ENCODE peak calls at places on chromosome 19, in seven cellular contexts. I, D, Y, Q, G, L and F are unnamed samples. For H3K4me1, the result is how much of the 10 kb centered on the place peaks cover.

GRCh38 chr19:14526423-14526822 is 3.0 kb upstream of the TECR start:
- DNase-seq in I (no peak), D (no peak), Y (no peak), Q (no peak), G (no peak), L (no peak), F (no peak)

GRCh38 chr19:41548954-41549688 is 26.8 kb upstream of the CEACAM21 start:
- DNase-seq in I (no peak), D (peak), Y (no peak), Q (peak), G (peak), L (no peak), F (no peak)

GRCh38 chr19:28840891-28841290 is 372.1 kb downstream of the UQCRFS1 start:
- DNase-seq in I (no peak), D (no peak), Y (no peak), Q (no peak), G (peak), L (no peak), F (peak)

GRCh38 chr19:34661357-34661756 is 15.6 kb downstream of the SCGB2B2 start:
- DNase-seq in I (no peak), D (no peak), Y (no peak), Q (no peak), G (no peak), L (no peak), F (no peak)

GRCh38 chr19:14393303-14393702 is 12.1 kb downstream of the ADGRE5 start:
- DNase-seq in I (no peak), D (no peak), Y (peak), Q (no peak), G (peak), L (no peak), F (no peak)

GRCh38 chr19:14337510-14337909 is 43.7 kb upstream of the ADGRE5 start:
- DNase-seq in I (no peak), D (peak), Y (peak), Q (no peak), G (peak), L (peak), F (no peak)

GRCh38 chr19:347946-348861 is 3.6 kb upstream of the MIER2 start:
- DNase-seq in I (no peak), D (peak), Y (peak), Q (no peak), G (peak), L (no peak), F (peak)

GRCh38 chr19:46218160-46218559 is 11.4 kb upstream of the IGFL1 start:
- DNase-seq in I (peak), D (peak), Y (peak), Q (peak), G (peak), L (peak), F (peak)

GRCh38 chr19:46372901-46373572 is 26.1 kb downstream of the PPP5C start:
- DNase-seq in I (no peak), D (peak), Y (peak), Q (peak), G (peak), L (peak), F (no peak)

GRCh38 chr19:54792814-54793213 is 10.6 kb upstream of the KIR2DL4 start:
- DNase-seq in I (no peak), D (no peak), Y (no peak), Q (no peak), G (no peak), L (no peak), F (no peak)

GRCh38 chr19:36807029-36807428 is 31.2 kb downstream of the ZNF790 start:
- DNase-seq in I (no peak), D (no peak), Y (no peak), Q (no peak), G (no peak), L (no peak), F (no peak)

GRCh38 chr19:55594996-55595530 is 4.3 kb downstream of the FIZ1 start:
- DNase-seq in I (no peak), D (no peak), Y (no peak), Q (no peak), G (no peak), L (no peak), F (no peak)

GRCh38 chr19:18440421-18440877 is 2.5 kb upstream of the ISYNA1 start:
- DNase-seq in I (no peak), D (no peak), Y (no peak), Q (no peak), G (peak), L (no peak), F (peak)

GRCh38 chr19:6007866-6008265 is 29.9 kb upstream of the RANBP3 start:
- DNase-seq in I (no peak), D (no peak), Y (no peak), Q (no peak), G (no peak), L (no peak), F (no peak)

GRCh38 chr19:53076984-53077383 is 26.2 kb downstream of the ZNF160 start:
- DNase-seq in I (peak), D (peak), Y (peak), Q (peak), G (peak), L (peak), F (peak)

GRCh38 chr19:18274776-18275356 is 614 bp upstream of the IQCN start:
- DNase-seq in I (peak), D (peak), Y (peak), Q (no peak), G (peak), L (no peak), F (peak)

GRCh38 chr19:18478545-18479311 is 40.8 kb upstream of the ISYNA1 start:
- DNase-seq in I (peak), D (peak), Y (no peak), Q (no peak), G (peak), L (no peak), F (peak)

GRCh38 chr19:55062735-55063491 is at the start of gene RDH13:
- DNase-seq in I (peak), D (peak), Y (peak), Q (peak), G (peak), L (peak), F (peak)

GRCh38 chr19:50893047-50893737 is 18.0 kb downstream of the KLK4 start:
- DNase-seq in I (no peak), D (no peak), Y (no peak), Q (no peak), G (peak), L (peak), F (no peak)

GRCh38 chr19:34041922-34042521 is 130.3 kb upstream of the LSM14A start:
- DNase-seq in I (peak), D (no peak), Y (peak), Q (peak), G (peak), L (peak), F (peak)

GRCh38 chr19:40322951-40323615 is 25.1 kb downstream of the C19orf47 start:
- DNase-seq in I (no peak), D (no peak), Y (no peak), Q (no peak), G (peak), L (no peak), F (peak)

GRCh38 chr19:3450796-3451411 is 29.4 kb downstream of the SMIM24 start:
- DNase-seq in I (peak), D (peak), Y (no peak), Q (no peak), G (no peak), L (no peak), F (peak)

GRCh38 chr19:33444238-33444992 is 70.9 kb downstream of the CEBPG start:
- DNase-seq in I (no peak), D (no peak), Y (no peak), Q (no peak), G (no peak), L (no peak), F (no peak)

GRCh38 chr19:53945441-53945840 is 17.3 kb upstream of the CACNG8 start:
- DNase-seq in I (peak), D (no peak), Y (peak), Q (no peak), G (peak), L (peak), F (no peak)

GRCh38 chr19:27758626-27759505 is 1454.1 kb downstream of the UQCRFS1 start:
- DNase-seq in I (no peak), D (no peak), Y (no peak), Q (no peak), G (no peak), L (no peak), F (no peak)

GRCh38 chr19:32581704-32582164 is 744 bp downstream of the PDCD5 start:
- DNase-seq in I (peak), D (peak), Y (peak), Q (no peak), G (peak), L (peak), F (peak)

GRCh38 chr19:344625-345319 is at the start of gene MIER2:
- DNase-seq in I (peak), D (peak), Y (peak), Q (peak), G (peak), L (peak), F (peak)

GRCh38 chr19:49593233-49594113 is 2.5 kb downstream of the PRR12 start:
- DNase-seq in I (peak), D (peak), Y (peak), Q (peak), G (peak), L (peak), F (peak)

GRCh38 chr19:4803736-4804695 is 12.5 kb downstream of the FEM1A start:
- DNase-seq in I (peak), D (peak), Y (peak), Q (peak), G (peak), L (peak), F (no peak)

GRCh38 chr19:4456843-4457653 is 546 bp downstream of the UBXN6 start:
- DNase-seq in I (peak), D (peak), Y (peak), Q (peak), G (peak), L (peak), F (peak)

DNA sequence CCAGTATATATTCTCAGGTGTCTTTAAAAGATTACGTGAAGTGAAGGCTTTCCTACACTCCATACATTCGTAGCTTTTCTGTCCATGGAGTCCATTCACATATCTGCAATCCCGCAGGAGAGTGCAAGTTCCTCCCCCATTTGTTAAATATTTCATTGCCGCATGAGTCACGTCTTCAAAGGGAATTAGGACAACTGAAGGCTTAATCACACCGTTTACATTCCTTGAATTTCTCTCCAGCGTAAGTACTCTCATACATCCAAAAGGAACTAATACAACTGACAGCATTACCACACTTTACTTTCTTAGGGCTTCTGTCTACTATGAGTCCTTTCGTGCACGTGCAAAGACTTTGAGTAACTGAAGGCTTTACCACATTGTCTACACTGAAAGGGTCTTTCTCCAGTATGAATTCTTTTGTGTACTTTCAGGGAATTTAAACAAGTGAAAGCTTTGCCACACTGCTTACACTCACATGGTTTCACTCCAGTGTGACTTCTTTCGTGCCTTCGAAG is 29.0 kb upstream of the ZNF564 start:
- DNase-seq in I (peak), D (peak), Y (no peak), Q (no peak), G (no peak), L (no peak), F (peak)
- H2AK5ac ChIP-seq in I (no peak), D (no peak), Y (no peak), Q (no peak), G (no peak), L (no peak), F (no peak)

GRCh38 chr19:38893341-38893771 is 6.1 kb downstream of the SIRT2 start:
- DNase-seq in I (no peak), D (no peak), Y (no peak), Q (no peak), G (no peak), L (no peak), F (no peak)
- H3K4me1 ChIP-seq in I (under half), D (under half), Y (under half), Q (under half), G (under half), L (under half), F (under half)

GRCh38 chr19:58311345-58311744 is 6.2 kb downstream of the ERVK3-1 start:
- DNase-seq in I (no peak), D (no peak), Y (no peak), Q (no peak), G (no peak), L (no peak), F (no peak)
- H3K18ac ChIP-seq in I (no peak), D (no peak), Y (no peak), Q (no peak), G (no peak), L (no peak), F (no peak)

DNA sequence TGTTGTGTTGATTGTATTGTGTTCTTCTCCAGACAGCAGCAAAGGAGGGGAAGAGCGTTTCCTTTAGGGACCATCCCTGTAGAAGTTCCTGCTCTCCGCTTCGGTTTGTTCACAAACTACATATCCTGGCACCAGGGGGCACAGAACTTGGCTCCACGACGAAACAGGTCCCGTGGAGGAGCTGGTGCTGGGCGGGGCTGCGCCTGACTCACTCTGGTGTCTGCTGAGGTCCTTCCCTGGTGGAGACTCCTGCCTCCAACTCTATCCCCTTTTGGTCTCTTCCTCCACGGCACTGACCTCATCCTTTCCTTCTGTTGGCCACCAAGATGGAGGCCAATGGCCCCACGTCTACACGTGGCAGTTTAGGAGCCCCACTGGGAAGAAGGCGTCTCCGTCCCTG is 14.7 kb downstream of the TMPRSS9 start:
- DNase-seq in I (no peak), D (no peak), Y (no peak), Q (no peak), G (no peak), L (no peak), F (no peak)
- H2AK5ac ChIP-seq in I (no peak), D (no peak), Y (no peak), Q (no peak), G (no peak), L (no peak), F (no peak)

DNA sequence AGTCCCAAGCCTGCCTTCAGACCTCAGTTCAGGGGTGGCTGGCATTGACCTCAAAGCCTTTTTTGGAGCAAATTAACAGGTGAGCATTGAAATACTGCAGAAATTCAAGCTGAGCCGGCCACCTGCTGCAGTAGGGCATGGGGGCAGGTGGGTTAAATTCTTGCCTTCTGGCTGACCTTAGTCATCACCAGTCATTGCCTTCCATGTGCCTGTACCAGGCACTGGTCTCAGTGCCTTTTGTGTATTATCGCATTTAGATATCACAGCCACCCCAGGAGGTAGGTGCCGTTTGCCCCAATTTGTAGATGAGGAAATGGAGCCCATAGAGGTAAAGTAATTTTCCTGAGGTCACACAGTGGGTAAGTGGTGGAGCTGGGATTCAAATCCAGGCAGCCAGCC is 7.2 kb downstream of the PPP1R37 start:
- DNase-seq in I (no peak), D (no peak), Y (no peak), Q (no peak), G (no peak), L (no peak), F (no peak)
- H3K4me1 ChIP-seq in I (under half), D (half or more), Y (under half), Q (under half), G (under half), L (under half), F (under half)